ENCODE peak calls at places on chromosomes 6 and 20, in ten cellular contexts. A is spleen, X is lower lobe of right lung, Z is ovary, Q is A549, T is cardiac fibroblast, S is SJSA1, E is mesendoderm, O is WERI-Rb-1, R is colonic mucosa. L is an unnamed sample.

GRCh38 chr6:157813191-157813590 is 9.9 kb upstream of the SNX9 start:
- DNase-seq in A (no peak), X (no peak), Z (peak), Q (no peak), T (peak), S (no peak), E (no peak), O (no peak), R (peak), L (no peak)

GRCh38 chr6:412146-412886 is 20.8 kb downstream of the IRF4 start:
- DNase-seq in A (no peak), X (no peak), Z (no peak), Q (no peak), T (no peak), S (no peak), E (no peak), O (no peak), R (no peak), L (no peak)

GRCh38 chr6:52931351-52931750 is 21.9 kb upstream of the GSTA3 start:
- DNase-seq in A (no peak), X (peak), Z (no peak), Q (no peak), T (no peak), S (no peak), E (no peak), O (peak), R (no peak), L (no peak)

GRCh38 chr20:44134897-44135810 is 51.8 kb downstream of the JPH2 start:
- DNase-seq in A (no peak), X (no peak), Z (no peak), Q (no peak), T (no peak), S (no peak), E (no peak), O (no peak), R (no peak), L (no peak)

GRCh38 chr6:43806041-43806757 is 36.2 kb downstream of the VEGFA start:
- DNase-seq in A (no peak), X (no peak), Z (no peak), Q (peak), T (no peak), S (no peak), E (peak), O (no peak), R (peak), L (no peak)

GRCh38 chr6:113647158-113647889 is 209.8 kb upstream of the MARCKS start:
- DNase-seq in A (no peak), X (no peak), Z (no peak), Q (no peak), T (no peak), S (no peak), E (no peak), O (no peak), R (no peak), L (no peak)

GRCh38 chr20:1809121-1809520 is 86.1 kb upstream of the SIRPA start:
- DNase-seq in A (no peak), X (no peak), Z (no peak), Q (peak), T (peak), S (peak), E (no peak), O (no peak), R (no peak), L (peak)

GRCh38 chr6:54802775-54803631 is 43.6 kb upstream of the FAM83B start:
- DNase-seq in A (no peak), X (no peak), Z (no peak), Q (no peak), T (peak), S (no peak), E (peak), O (no peak), R (no peak), L (peak)

GRCh38 chr6:105402090-105402980 is 547 bp downstream of the PREP start:
- DNase-seq in A (no peak), X (no peak), Z (no peak), Q (peak), T (peak), S (no peak), E (peak), O (no peak), R (peak), L (peak)

GRCh38 chr6:159691133-159691962 is 1.7 kb downstream of the SOD2 start:
- DNase-seq in A (no peak), X (no peak), Z (no peak), Q (peak), T (peak), S (no peak), E (peak), O (no peak), R (peak), L (peak)

GRCh38 chr6:107144014-107144413 is 28.7 kb upstream of the BEND3 start:
- DNase-seq in A (no peak), X (no peak), Z (no peak), Q (no peak), T (peak), S (no peak), E (no peak), O (no peak), R (no peak), L (no peak)

GRCh38 chr20:8144282-8145245 is 12.5 kb downstream of the PLCB1 start:
- DNase-seq in A (no peak), X (no peak), Z (no peak), Q (no peak), T (peak), S (no peak), E (peak), O (no peak), R (no peak), L (peak)

GRCh38 chr6:146336200-146336599 is 207.4 kb upstream of the RAB32 start:
- DNase-seq in A (no peak), X (no peak), Z (no peak), Q (no peak), T (peak), S (no peak), E (peak), O (no peak), R (no peak), L (no peak)

GRCh38 chr6:151639750-151640149 is 145.9 kb downstream of the CCDC170 start:
- DNase-seq in A (no peak), X (no peak), Z (no peak), Q (no peak), T (no peak), S (no peak), E (no peak), O (no peak), R (no peak), L (no peak)

GRCh38 chr20:33862709-33863403 is 51.7 kb downstream of the CHMP4B start:
- DNase-seq in A (peak), X (peak), Z (peak), Q (peak), T (peak), S (peak), E (peak), O (peak), R (peak), L (peak)

GRCh38 chr20:62704341-62704948 is 4.2 kb upstream of the NTSR1 start:
- DNase-seq in A (peak), X (peak), Z (peak), Q (peak), T (peak), S (peak), E (no peak), O (no peak), R (peak), L (peak)

GRCh38 chr6:87641065-87641692 is 51.2 kb downstream of the ORC3 start:
- DNase-seq in A (no peak), X (no peak), Z (no peak), Q (no peak), T (no peak), S (no peak), E (no peak), O (no peak), R (no peak), L (peak)

GRCh38 chr6:21053612-21054011 is 519.4 kb downstream of the CDKAL1 start:
- DNase-seq in A (no peak), X (no peak), Z (no peak), Q (no peak), T (peak), S (no peak), E (no peak), O (no peak), R (no peak), L (peak)

GRCh38 chr20:23596856-23597255 is 8.9 kb downstream of the CST9 start:
- DNase-seq in A (no peak), X (no peak), Z (no peak), Q (no peak), T (peak), S (no peak), E (no peak), O (no peak), R (no peak), L (no peak)

GRCh38 chr6:110195639-110196038 is 15.4 kb downstream of the CDC40 start:
- DNase-seq in A (no peak), X (no peak), Z (no peak), Q (no peak), T (no peak), S (no peak), E (no peak), O (no peak), R (no peak), L (no peak)

GRCh38 chr6:135360222-135360621 is 137.3 kb downstream of the AHI1 start:
- DNase-seq in A (no peak), X (no peak), Z (no peak), Q (no peak), T (no peak), S (no peak), E (no peak), O (no peak), R (no peak), L (no peak)

GRCh38 chr6:163416640-163417253 is 2.2 kb downstream of the QKI start:
- DNase-seq in A (no peak), X (no peak), Z (peak), Q (peak), T (peak), S (no peak), E (peak), O (peak), R (peak), L (peak)

GRCh38 chr6:108635505-108636226 is 74.9 kb downstream of the FOXO3 start:
- DNase-seq in A (peak), X (peak), Z (no peak), Q (no peak), T (no peak), S (no peak), E (no peak), O (peak), R (no peak), L (no peak)

GRCh38 chr6:106165885-106166485 is 79.8 kb downstream of the PRDM1 start:
- DNase-seq in A (no peak), X (no peak), Z (no peak), Q (no peak), T (no peak), S (no peak), E (no peak), O (no peak), R (no peak), L (no peak)

GRCh38 chr6:21005816-21006553 is 471.7 kb downstream of the CDKAL1 start:
- DNase-seq in A (no peak), X (no peak), Z (no peak), Q (peak), T (peak), S (peak), E (no peak), O (no peak), R (no peak), L (peak)

GRCh38 chr6:3147914-3148757 is 9.2 kb downstream of the TUBB2A start:
- DNase-seq in A (no peak), X (no peak), Z (no peak), Q (no peak), T (no peak), S (no peak), E (no peak), O (no peak), R (no peak), L (no peak)

GRCh38 chr6:64497634-64498033 is 862.0 kb downstream of the PHF3 start:
- DNase-seq in A (no peak), X (no peak), Z (no peak), Q (no peak), T (no peak), S (no peak), E (no peak), O (no peak), R (no peak), L (no peak)

GRCh38 chr20:6636209-6637159 is 131.0 kb upstream of the BMP2 start:
- DNase-seq in A (no peak), X (no peak), Z (no peak), Q (peak), T (peak), S (no peak), E (peak), O (no peak), R (peak), L (peak)

GRCh38 chr20:1524004-1524403 is 32.8 kb upstream of the SIRPB2 start:
- DNase-seq in A (no peak), X (no peak), Z (no peak), Q (no peak), T (no peak), S (no peak), E (no peak), O (no peak), R (no peak), L (no peak)

GRCh38 chr20:5811746-5812145 is 61.5 kb downstream of the SHLD1 start:
- DNase-seq in A (no peak), X (no peak), Z (no peak), Q (no peak), T (no peak), S (no peak), E (no peak), O (no peak), R (no peak), L (no peak)

GRCh38 chr20:43961116-43961515 is 46.5 kb downstream of the TOX2 start:
- DNase-seq in A (no peak), X (no peak), Z (no peak), Q (no peak), T (no peak), S (no peak), E (no peak), O (no peak), R (no peak), L (no peak)

GRCh38 chr6:132768051-132768517 is 10.4 kb upstream of the VNN2 start:
- DNase-seq in A (peak), X (peak), Z (no peak), Q (peak), T (peak), S (no peak), E (peak), O (peak), R (peak), L (no peak)

GRCh38 chr20:11003341-11003740 is 329.5 kb upstream of the JAG1 start:
- DNase-seq in A (no peak), X (no peak), Z (no peak), Q (no peak), T (no peak), S (no peak), E (no peak), O (no peak), R (no peak), L (no peak)

GRCh38 chr20:16178671-16179070 is 394.6 kb downstream of the KIF16B start:
- DNase-seq in A (no peak), X (no peak), Z (no peak), Q (no peak), T (no peak), S (no peak), E (no peak), O (no peak), R (no peak), L (no peak)

GRCh38 chr6:388202-388903 is 3.2 kb upstream of the IRF4 start:
- DNase-seq in A (no peak), X (no peak), Z (no peak), Q (no peak), T (no peak), S (no peak), E (no peak), O (no peak), R (no peak), L (no peak)

GRCh38 chr20:59752704-59753460 is 148.5 kb downstream of the PHACTR3 start:
- DNase-seq in A (peak), X (no peak), Z (no peak), Q (no peak), T (no peak), S (no peak), E (no peak), O (no peak), R (no peak), L (peak)
- H3K4me3 ChIP-seq in A (no peak), X (no peak), Z (no peak), Q (no peak), T (no peak), S (no peak), E (no peak), O (no peak), R (no peak), L (no peak)

GRCh38 chr20:40683221-40683893 is 5.7 kb downstream of the MAFB start:
- DNase-seq in A (peak), X (peak), Z (peak), Q (no peak), T (peak), S (no peak), E (peak), O (no peak), R (no peak), L (peak)
- H3K4me3 ChIP-seq in A (peak), X (peak), Z (peak), Q (peak), T (peak), S (no peak), E (peak), O (no peak), R (peak), L (peak)

GRCh38 chr6:79632580-79632979 is 1.5 kb downstream of the SH3BGRL2 start:
- DNase-seq in A (no peak), X (no peak), Z (no peak), Q (no peak), T (no peak), S (no peak), E (no peak), O (no peak), R (no peak), L (no peak)
- H3K4me3 ChIP-seq in A (peak), X (peak), Z (no peak), Q (no peak), T (no peak), S (no peak), E (no peak), O (no peak), R (peak), L (no peak)

DNA sequence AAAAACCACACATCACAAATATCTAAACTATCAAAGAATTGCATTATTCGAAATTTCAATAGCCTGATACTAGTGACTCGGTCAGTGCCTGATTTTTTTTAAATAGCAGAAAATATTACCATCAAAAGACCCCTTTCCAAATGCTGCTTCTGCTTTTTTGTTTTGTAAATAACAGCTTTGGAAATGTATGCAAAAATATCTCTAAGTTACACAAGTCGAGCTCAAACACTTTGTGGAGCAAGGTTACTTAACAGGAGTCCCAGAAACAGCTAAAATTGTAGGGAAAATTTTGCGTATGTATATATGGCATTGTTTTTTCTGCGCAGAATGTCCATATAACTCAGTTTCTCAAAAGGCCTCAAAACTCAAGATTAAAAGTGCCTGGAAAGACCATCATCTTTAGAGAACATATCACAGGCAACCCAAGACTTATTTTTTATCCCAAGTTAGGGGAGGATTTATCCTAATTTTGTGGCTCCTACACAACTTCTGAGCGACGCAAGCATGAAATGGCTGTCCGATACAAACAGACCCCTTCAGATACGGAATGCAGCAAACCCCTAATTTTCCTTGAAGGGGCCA is 1.4 kb downstream of the CEP85L start:
- DNase-seq in A (no peak), X (no peak), Z (no peak), Q (no peak), T (no peak), S (no peak), E (no peak), O (no peak), R (no peak), L (no peak)
- H3K4me3 ChIP-seq in A (peak), X (peak), Z (peak), Q (peak), T (peak), S (peak), E (peak), O (peak), R (peak), L (peak)

GRCh38 chr20:3177746-3178477 is 4.6 kb upstream of the LZTS3 start:
- DNase-seq in A (peak), X (no peak), Z (no peak), Q (no peak), T (no peak), S (no peak), E (no peak), O (no peak), R (no peak), L (no peak)

GRCh38 chr20:3172933-3173581 is at the start of gene LZTS3:
- DNase-seq in A (peak), X (peak), Z (peak), Q (peak), T (peak), S (peak), E (peak), O (peak), R (peak), L (peak)

GRCh38 chr20:3174442-3175263 is 1.3 kb upstream of the LZTS3 start:
- DNase-seq in A (no peak), X (no peak), Z (no peak), Q (peak), T (no peak), S (no peak), E (peak), O (peak), R (no peak), L (peak)

GRCh38 chr20:3173582-3174441 is 463 bp upstream of the LZTS3 start:
- DNase-seq in A (peak), X (peak), Z (peak), Q (peak), T (peak), S (peak), E (peak), O (peak), R (peak), L (peak)

DNA sequence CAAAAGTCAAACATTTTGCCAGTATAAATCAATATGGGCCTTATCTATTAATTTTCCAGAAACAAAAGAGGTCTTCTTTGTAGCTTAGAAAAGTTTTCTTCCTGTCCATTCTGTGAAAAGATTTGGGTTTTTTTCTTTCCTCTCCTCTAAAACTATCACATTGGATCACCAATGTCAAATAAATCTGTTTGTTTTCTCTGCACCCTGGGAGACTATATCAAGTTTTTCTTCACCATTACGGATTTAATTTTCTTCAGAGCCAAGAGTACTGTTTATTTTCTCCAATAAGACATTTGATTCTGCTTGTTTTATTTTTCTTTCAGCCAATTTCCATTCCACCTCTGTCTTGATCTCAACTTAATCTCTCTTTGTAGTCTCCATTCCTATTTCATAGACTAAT is 1.9 kb upstream of the LZTS3 start:
- DNase-seq in A (no peak), X (no peak), Z (no peak), Q (no peak), T (no peak), S (no peak), E (no peak), O (no peak), R (no peak), L (no peak)
- H3K4me3 ChIP-seq in A (no peak), X (peak), Z (no peak), Q (peak), T (no peak), S (no peak), E (no peak), O (no peak), R (no peak), L (peak)

L was measured in AG10803.